ENCODE peak calls at places on chromosomes 4 and X, in six cellular contexts. A is SK-MEL-5, O is NCI-H1105 treated with DMSO at 0.1 percent for 48 hours, P is natural killer cell, U is NCI-H1048, Q is AG08396. B is an unnamed sample.

GRCh38 chrX:29478336-29479069 is 736.9 kb upstream of the MAGEB2 start:
- DNase-seq in A (peak; percentile 68), O (no peak), P (no peak), U (peak; percentile 1), Q (peak; percentile 60), B (peak; percentile 66)

GRCh38 chr4:663438-664428 is 10.3 kb downstream of the ATP5ME start:
- DNase-seq in A (no peak), O (peak; percentile 24), P (peak; percentile 76), U (no peak), Q (no peak), B (peak; percentile 89)

GRCh38 chrX:18885317-18886004 is 98.5 kb downstream of the PHKA2 start:
- DNase-seq in A (no peak), O (no peak), P (no peak), U (no peak), Q (no peak), B (no peak)

GRCh38 chrX:48904180-48904579 is 6.5 kb downstream of the PQBP1 start:
- DNase-seq in A (no peak), O (no peak), P (no peak), U (no peak), Q (no peak), B (no peak)

GRCh38 chrX:63503541-63503940 is 152.4 kb upstream of the SPIN4 start:
- DNase-seq in A (peak; percentile 82), O (no peak), P (no peak), U (no peak), Q (peak; percentile 10), B (peak; percentile 40)

GRCh38 chrX:37813570-37813969 is 33.7 kb downstream of the CYBB start:
- DNase-seq in A (no peak), O (no peak), P (no peak), U (no peak), Q (no peak), B (no peak)

GRCh38 chrX:155056877-155057792 is 13.8 kb downstream of the CMC4 start:
- DNase-seq in A (peak; percentile 77), O (peak; percentile 79), P (peak; percentile 44), U (peak; percentile 32), Q (peak; percentile 61), B (peak; percentile 85)

GRCh38 chr4:211033-211511 is 86.8 kb downstream of the ZNF718 start:
- DNase-seq in A (no peak), O (no peak), P (no peak), U (no peak), Q (no peak), B (no peak)

GRCh38 chrX:65706041-65706828 is 38.8 kb downstream of the MSN start:
- DNase-seq in A (no peak), O (no peak), P (peak; percentile 47), U (no peak), Q (peak; percentile 47), B (peak; percentile 61)

GRCh38 chr4:101831816-101832215 is 41.3 kb downstream of the BANK1 start:
- DNase-seq in A (no peak), O (no peak), P (no peak), U (no peak), Q (no peak), B (no peak)

GRCh38 chr4:188779586-188779985 is 640.3 kb downstream of the TRIML1 start:
- DNase-seq in A (no peak), O (no peak), P (no peak), U (no peak), Q (no peak), B (no peak)

GRCh38 chrX:85004255-85004654 is 578 bp downstream of the APOOL start:
- DNase-seq in A (no peak), O (no peak), P (no peak), U (no peak), Q (no peak), B (no peak)

GRCh38 chr4:186451982-186452381 is 103.4 kb downstream of the MTNR1A start:
- DNase-seq in A (no peak), O (no peak), P (no peak), U (no peak), Q (no peak), B (no peak)

GRCh38 chr4:24799544-24800272 is 4.3 kb downstream of the SOD3 start:
- DNase-seq in A (no peak), O (no peak), P (no peak), U (no peak), Q (no peak), B (peak; percentile 66)

GRCh38 chr4:158667651-158668198 is 4.0 kb downstream of the C4orf46 start:
- DNase-seq in A (peak; percentile 63), O (no peak), P (no peak), U (no peak), Q (peak; percentile 68), B (peak; percentile 62)

GRCh38 chr4:120692964-120693363 is 229.6 kb downstream of the PRDM5 start:
- DNase-seq in A (peak; percentile 67), O (no peak), P (no peak), U (no peak), Q (peak; percentile 46), B (no peak)

GRCh38 chr4:182144621-182145359 is 98.4 kb upstream of the TENM3 start:
- DNase-seq in A (peak; percentile 9), O (peak; percentile 25), P (no peak), U (no peak), Q (peak; percentile 38), B (peak; percentile 78)

GRCh38 chr4:77797239-77797638 is 21.9 kb downstream of the CNOT6L start:
- DNase-seq in A (no peak), O (no peak), P (no peak), U (no peak), Q (no peak), B (no peak)

GRCh38 chr4:22456291-22456690 is 59.6 kb downstream of the ADGRA3 start:
- DNase-seq in A (no peak), O (no peak), P (no peak), U (no peak), Q (no peak), B (no peak)

GRCh38 chr4:125741825-125742452 is 427.2 kb downstream of the FAT4 start:
- DNase-seq in A (peak; percentile 50), O (peak; percentile 36), P (no peak), U (no peak), Q (peak; percentile 51), B (no peak)

B was measured in endodermal cell.